ENCODE peak calls at places on chromosome 1, in ten cellular contexts. R is CD8-positive, alpha-beta T cell; M is fibroblast of the aortic adventitia; F is GM10248; O is brain microvascular endothelial cell; T is neural crest cell; S is heart left ventricle; A is astrocyte of the spinal cord; B is AG10803; H is sigmoid colon. U is an unnamed sample.

GRCh38 chr1:40032240-40032891 is 8.2 kb upstream of the CAP1 start:
- DNase-seq in M (peak), R (peak), H (no peak), B (peak), O (peak), T (peak), A (peak), S (peak), F (peak), U (peak)

GRCh38 chr1:76433528-76433927 is 359.0 kb downstream of the ST6GALNAC3 start:
- DNase-seq in M (peak), O (peak), R (no peak), A (no peak), H (no peak), S (no peak), B (peak), F (no peak), T (no peak), U (peak)

GRCh38 chr1:112957133-112957812 is 1.3 kb upstream of the SLC16A1 start:
- DNase-seq in B (peak), M (peak), R (peak), O (peak), A (peak), T (peak), H (peak), F (peak), S (no peak), U (peak)

GRCh38 chr1:10704383-10704882 is 92.0 kb downstream of the CASZ1 start:
- DNase-seq in S (no peak), M (no peak), O (no peak), R (no peak), F (no peak), H (no peak), B (no peak), A (no peak), T (peak), U (no peak)

GRCh38 chr1:204560590-204560989 is 44.4 kb downstream of the MDM4 start:
- DNase-seq in M (peak), A (peak), O (peak), S (no peak), R (no peak), F (no peak), H (no peak), B (peak), T (no peak), U (peak)

GRCh38 chr1:54805466-54805865 is 4.3 kb upstream of the TTC22 start:
- DNase-seq in M (no peak), B (no peak), S (no peak), R (no peak), A (no peak), O (no peak), F (no peak), H (no peak), T (no peak), U (no peak)

GRCh38 chr1:167450843-167451242 is 67.5 kb downstream of the CD247 start:
- DNase-seq in A (no peak), O (no peak), M (no peak), T (no peak), S (no peak), F (no peak), H (peak), R (no peak), B (no peak), U (no peak)

GRCh38 chr1:182634306-182635072 is 30.3 kb upstream of the RGS16 start:
- DNase-seq in H (peak), M (no peak), R (no peak), B (no peak), T (no peak), A (no peak), O (no peak), S (no peak), F (no peak), U (no peak)

GRCh38 chr1:206691604-206692003 is 6.9 kb downstream of the MAPKAPK2 start:
- DNase-seq in F (no peak), A (no peak), B (no peak), O (no peak), M (no peak), T (no peak), S (peak), H (peak), R (no peak), U (no peak)

GRCh38 chr1:164588388-164589341 is 29.7 kb downstream of the PBX1 start:
- DNase-seq in R (no peak), H (peak), A (peak), T (peak), O (peak), B (peak), F (no peak), M (peak), S (peak), U (peak)

GRCh38 chr1:156198831-156199349 is 5.0 kb downstream of the SLC25A44 start:
- DNase-seq in T (no peak), M (no peak), B (no peak), O (no peak), A (no peak), R (no peak), F (peak), S (no peak), H (no peak), U (no peak)

GRCh38 chr1:6545276-6545934 is 8.9 kb downstream of the NOL9 start:
- DNase-seq in A (peak), F (no peak), M (peak), S (no peak), H (no peak), R (peak), T (no peak), O (peak), B (no peak), U (peak)

GRCh38 chr1:46708121-46708520 is 10.8 kb downstream of the EFCAB14 start:
- DNase-seq in O (no peak), S (no peak), F (no peak), H (no peak), B (no peak), M (peak), A (no peak), T (no peak), R (no peak), U (no peak)

GRCh38 chr1:158930504-158930903 is 848 bp upstream of the PYHIN1 start:
- DNase-seq in R (peak), M (no peak), H (no peak), A (no peak), S (no peak), T (no peak), O (no peak), B (no peak), F (no peak), U (no peak)

GRCh38 chr1:72845342-72845741 is 563.0 kb upstream of the NEGR1 start:
- DNase-seq in S (no peak), B (peak), O (peak), M (peak), F (no peak), H (no peak), A (peak), T (no peak), R (no peak), U (peak)

GRCh38 chr1:62327360-62328051 is 8.3 kb upstream of the KANK4 start:
- DNase-seq in M (no peak), A (no peak), H (no peak), O (no peak), R (no peak), T (no peak), F (no peak), S (no peak), B (no peak), U (no peak)

GRCh38 chr1:89199515-89199914 is 773 bp upstream of the GBP4 start:
- DNase-seq in F (peak), B (no peak), T (no peak), R (no peak), O (no peak), M (no peak), S (no peak), A (no peak), H (no peak), U (no peak)

GRCh38 chr1:220819627-220820026 is 32.9 kb downstream of the MTARC1 start:
- DNase-seq in H (no peak), T (no peak), A (no peak), R (no peak), F (no peak), B (peak), S (no peak), O (no peak), M (no peak), U (no peak)

GRCh38 chr1:182616130-182617074 is 12.2 kb upstream of the RGS16 start:
- DNase-seq in O (peak), A (peak), R (peak), M (peak), S (peak), H (peak), F (peak), T (no peak), B (peak), U (peak)

GRCh38 chr1:2294033-2294640 is 66.0 kb downstream of the SKI start:
- DNase-seq in F (no peak), H (no peak), O (peak), M (peak), S (no peak), A (no peak), R (no peak), B (no peak), T (no peak), U (no peak)

GRCh38 chr1:65059930-65060538 is 88.0 kb upstream of the AK4 start:
- DNase-seq in O (no peak), M (peak), F (no peak), H (no peak), R (no peak), A (peak), T (no peak), S (no peak), B (peak), U (peak)

GRCh38 chr1:171898956-171899355 is 57.7 kb downstream of the DNM3 start:
- DNase-seq in O (no peak), R (no peak), B (no peak), H (peak), M (no peak), S (no peak), T (peak), F (no peak), A (peak), U (no peak)

GRCh38 chr1:191714810-191715209 is 443.5 kb upstream of the RGS18 start:
- DNase-seq in O (no peak), B (no peak), R (no peak), T (no peak), F (no peak), A (no peak), S (no peak), M (no peak), H (no peak), U (no peak)

GRCh38 chr1:12208764-12209494 is 20.9 kb upstream of the VPS13D start:
- DNase-seq in F (peak), M (peak), O (peak), H (peak), R (peak), B (peak), A (peak), T (peak), S (peak), U (peak)

GRCh38 chr1:178645826-178646200 is 79.2 kb upstream of the RALGPS2 start:
- DNase-seq in B (peak), R (no peak), F (no peak), T (no peak), A (peak), S (no peak), H (no peak), O (peak), M (peak), U (peak)

GRCh38 chr1:115677172-115677542 is 35.4 kb downstream of the VANGL1 start:
- DNase-seq in F (no peak), S (no peak), B (peak), A (peak), H (no peak), M (no peak), R (no peak), O (peak), T (peak), U (peak)

GRCh38 chr1:21292991-21293536 is 2.8 kb upstream of the ECE1 start:
- DNase-seq in S (peak), M (no peak), A (no peak), O (no peak), H (no peak), B (no peak), T (no peak), R (no peak), F (peak), U (no peak)

DNA sequence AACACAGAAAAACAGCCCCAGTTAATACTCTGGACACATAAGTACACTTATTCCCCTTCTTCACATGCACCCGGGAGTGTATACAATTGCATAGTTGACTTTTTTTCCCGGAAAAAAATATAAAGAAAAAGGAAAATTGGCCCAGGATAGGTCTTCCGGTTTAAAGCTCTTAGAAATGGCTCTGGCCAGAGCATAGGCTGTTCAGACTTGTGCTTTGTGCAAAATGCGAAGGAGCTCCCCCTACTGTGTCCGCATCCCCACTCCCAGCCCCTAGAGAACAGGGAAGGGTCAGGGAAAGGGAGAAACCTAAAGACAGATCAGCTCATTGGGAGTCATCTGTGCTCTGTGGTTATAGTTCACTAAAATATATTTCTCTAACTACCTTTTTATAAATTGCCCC is 5.5 kb upstream of the MTMR11 start:
- DNase-seq in H (no peak), A (peak), R (no peak), M (peak), B (no peak), T (peak), S (no peak), F (no peak), O (no peak), U (peak)
- TF ChIP-seq CTCF in H (no peak), A (peak), R (no peak), M (peak), B (peak), T (peak), S (no peak), F (no peak), O (peak), U (peak)

GRCh38 chr1:3775498-3776230 is 3.1 kb downstream of the SMIM1 start:
- DNase-seq in M (peak), H (no peak), O (peak), R (peak), F (peak), T (peak), A (peak), B (peak), S (peak), U (peak)
- TF ChIP-seq CTCF in M (no peak), H (no peak), O (peak), R (peak), F (peak), T (peak), A (peak), B (no peak), S (no peak), U (no peak)

DNA sequence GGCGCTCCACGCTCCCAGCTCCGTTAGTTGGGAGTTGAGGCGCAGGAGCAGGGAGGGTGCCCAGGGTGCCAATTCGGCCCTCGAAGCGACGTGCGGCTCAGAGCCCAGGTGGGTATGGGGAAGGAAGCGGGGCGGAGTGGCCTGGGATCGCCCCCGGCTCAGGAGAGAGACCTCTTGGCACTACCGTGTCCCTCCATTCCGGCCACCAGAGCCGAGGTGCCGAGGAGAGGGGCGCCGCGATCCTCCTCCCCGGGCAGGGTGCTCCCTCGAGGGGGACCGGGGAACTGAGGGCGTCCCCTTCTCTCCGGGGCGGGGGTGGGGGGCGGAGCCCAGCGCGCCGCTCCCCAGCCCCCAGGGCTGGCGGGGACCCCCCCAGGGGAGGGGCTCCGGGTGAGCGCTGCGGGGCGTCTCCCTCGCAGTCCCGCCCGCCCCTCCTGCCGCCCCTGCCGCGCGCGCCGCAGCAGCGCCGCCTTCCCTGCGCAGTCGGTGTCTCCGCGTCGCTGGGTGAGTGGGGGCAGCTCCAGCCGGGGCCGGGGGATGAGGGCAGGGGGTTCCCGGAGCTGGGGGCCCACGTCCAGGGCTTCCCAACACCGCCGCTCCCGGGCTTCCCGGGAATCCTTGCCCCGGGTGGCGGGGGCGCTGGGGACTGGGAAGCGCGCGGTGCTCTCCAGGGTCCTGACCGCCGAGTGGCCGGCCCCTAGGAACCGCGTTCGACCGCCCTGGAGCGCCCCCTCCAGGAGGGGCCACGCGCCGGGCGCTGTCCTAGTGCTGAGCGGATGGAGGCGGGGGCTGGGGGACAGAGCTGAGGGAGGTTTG is at the start of gene HPCA:
- DNase-seq in A (peak), O (peak), R (no peak), T (peak), B (peak), M (peak), S (peak), F (peak), H (no peak), U (peak)
- TF ChIP-seq CTCF in A (peak), O (peak), R (peak), T (peak), B (peak), M (peak), S (peak), F (peak), H (no peak), U (peak)

GRCh38 chr1:199786695-199787094 is 240.8 kb upstream of the NR5A2 start:
- DNase-seq in S (no peak), M (no peak), T (no peak), O (no peak), R (no peak), B (no peak), F (no peak), A (no peak), H (no peak), U (no peak)
- TF ChIP-seq CTCF in S (no peak), M (no peak), T (no peak), O (no peak), R (no peak), B (no peak), F (no peak), A (no peak), H (no peak), U (no peak)

U was measured in choroid plexus epithelial cell.